ENCODE peak calls at places on chromosomes 13 and 19, in four cellular contexts. K is NCI-H1694 treated with DMSO at 0.1 percent for 48 hours; D is activated CD4-positive, CD25-positive, alpha-beta regulatory T cell treated with anti-CD3 and anti-CD28 coated beads, Interleukin-2, amount 50 U/mL, for 72 hours; N is activated T-cell treated with anti-CD3 and anti-CD28 coated beads, Interleukin-2, amount 50 U/mL, for 72 hours. A is an unnamed sample.

GRCh38 chr13:28741080-28741479 is 22.3 kb upstream of the SLC46A3 start:
- DNase-seq in K (no peak), D (no peak), N (no peak), A (no peak)

GRCh38 chr19:32460476-32460875 is 54.9 kb downstream of the DPY19L3 start:
- DNase-seq in K (no peak), D (no peak), N (no peak), A (no peak)

GRCh38 chr13:42266464-42266863 is 5.5 kb upstream of the AKAP11 start:
- DNase-seq in K (no peak), D (no peak), N (no peak), A (no peak)

GRCh38 chr13:28438598-28439334 is 56.2 kb downstream of the FLT1 start:
- DNase-seq in K (no peak), D (no peak), N (no peak), A (no peak)

GRCh38 chr13:59277106-59277505 is 886.6 kb downstream of the DIAPH3 start:
- DNase-seq in K (no peak), D (no peak), N (no peak), A (no peak)

GRCh38 chr13:43983373-43983772 is 103.7 kb downstream of the LACC1 start:
- DNase-seq in K (no peak), D (no peak), N (no peak), A (no peak)

GRCh38 chr13:112721198-112722104 is 31.6 kb downstream of the ATP11A start:
- DNase-seq in K (no peak), D (no peak), N (no peak), A (no peak)

GRCh38 chr13:106987435-106987800 is 419.5 kb upstream of the ARGLU1 start:
- DNase-seq in K (peak; percentile 64), D (no peak), N (no peak), A (no peak)

GRCh38 chr13:98199480-98199879 is 22.4 kb upstream of the RNF113B start:
- DNase-seq in K (no peak), D (no peak), N (no peak), A (no peak)

GRCh38 chr13:113552079-113552478 is 32.5 kb upstream of the TFDP1 start:
- DNase-seq in K (no peak), D (no peak), N (no peak), A (no peak)

GRCh38 chr13:101289764-101290163 is 126.5 kb downstream of the NALCN start:
- DNase-seq in K (peak; percentile 11), D (no peak), N (no peak), A (peak; percentile 80)

GRCh38 chr13:93183302-93183701 is 43.3 kb upstream of the GPC6 start:
- DNase-seq in K (no peak), D (no peak), N (no peak), A (no peak)

GRCh38 chr19:38993271-38993670 is 17.7 kb upstream of the FBXO17 start:
- DNase-seq in K (no peak), D (no peak), N (no peak), A (no peak)

GRCh38 chr19:6273701-6274601 is 5.8 kb downstream of the MLLT1 start:
- DNase-seq in K (no peak), D (no peak), N (no peak), A (no peak)

GRCh38 chr19:16457954-16458331 is 13.8 kb downstream of the EPS15L1 start:
- DNase-seq in K (no peak), D (no peak), N (no peak), A (no peak)

GRCh38 chr13:110424596-110425443 is 117.7 kb downstream of the COL4A2 start:
- DNase-seq in K (no peak), D (no peak), N (no peak), A (peak; percentile 15)

GRCh38 chr19:49589391-49589790 is 1.6 kb upstream of the PRR12 start:
- DNase-seq in K (no peak), D (no peak), N (no peak), A (no peak)

GRCh38 chr13:73480784-73481183 is 422.0 kb downstream of the KLF5 start:
- DNase-seq in K (no peak), D (no peak), N (no peak), A (no peak)

GRCh38 chr19:16661480-16662034 is 618 bp downstream of the TMEM38A start:
- DNase-seq in K (no peak), D (peak; percentile 31), N (peak; percentile 18), A (peak; percentile 48)

GRCh38 chr19:32691291-32691951 is at the start of gene NUDT19:
- DNase-seq in K (peak; percentile 80), D (peak; percentile 81), N (peak; percentile 86), A (peak; percentile 72)

GRCh38 chr19:47541507-47541906 is 26.6 kb upstream of the NAPA start:
- DNase-seq in K (no peak), D (no peak), N (peak; percentile 42), A (no peak)

GRCh38 chr19:8145969-8146368 is 3.4 kb downstream of the FBN3 start:
- DNase-seq in K (no peak), D (no peak), N (no peak), A (no peak)

GRCh38 chr19:12969292-12969988 is at the start of gene DAND5:
- DNase-seq in K (peak; percentile 54), D (no peak), N (no peak), A (peak; percentile 46)

GRCh38 chr19:7213628-7214328 is 80.4 kb downstream of the INSR start:
- DNase-seq in K (no peak), D (no peak), N (peak; percentile 38), A (no peak)

GRCh38 chr13:98481511-98481951 is 95.4 kb downstream of the STK24 start:
- DNase-seq in K (peak; percentile 42), D (no peak), N (no peak), A (no peak)

GRCh38 chr13:99322297-99323103 is 15.3 kb upstream of the GPR183 start:
- DNase-seq in K (no peak), D (no peak), N (peak; percentile 48), A (no peak)

GRCh38 chr19:492091-492531 is 4.2 kb upstream of the MADCAM1 start:
- DNase-seq in K (no peak), D (peak; percentile 48), N (peak; percentile 54), A (no peak)

GRCh38 chr19:13995017-13995728 is 10.9 kb downstream of the RFX1 start:
- DNase-seq in K (peak; percentile 68), D (no peak), N (no peak), A (no peak)

GRCh38 chr13:28679628-28680027 is 20.7 kb downstream of the POMP start:
- DNase-seq in K (peak; percentile 2), D (no peak), N (no peak), A (no peak)

GRCh38 chr13:42107006-42107405 is 58.6 kb downstream of the DGKH start:
- DNase-seq in K (no peak), D (no peak), N (no peak), A (no peak)

A was measured in ecto neural progenitor cell.